ENCODE peak calls at places on chromosomes 6 and 20, in four cellular contexts. M, A, W and K are unnamed samples. For H3K9me3, the result is how much of the 10 kb centered on the place peaks cover.

GRCh38 chr6:131029661-131030297 is 33.3 kb downstream of the EPB41L2 start:
- DNase-seq in M (no peak), A (peak), W (no peak), K (no peak)

GRCh38 chr6:29517245-29517644 is 29.5 kb upstream of the MAS1L start:
- DNase-seq in M (no peak), A (no peak), W (no peak), K (no peak)

GRCh38 chr6:130674604-130675003 is 152.6 kb upstream of the SMLR1 start:
- DNase-seq in M (no peak), A (no peak), W (no peak), K (no peak)

GRCh38 chr6:15551798-15552197 is 111.0 kb downstream of the DTNBP1 start:
- DNase-seq in M (no peak), A (peak), W (no peak), K (no peak)

GRCh38 chr6:18053071-18053475 is 65.6 kb upstream of the KIF13A start:
- DNase-seq in M (no peak), A (no peak), W (peak), K (no peak)

GRCh38 chr20:7171911-7172310 is 404.4 kb downstream of the BMP2 start:
- DNase-seq in M (no peak), A (no peak), W (no peak), K (no peak)

GRCh38 chr6:143232849-143233248 is 172.2 kb downstream of the AIG1 start:
- DNase-seq in M (no peak), A (peak), W (peak), K (peak)

GRCh38 chr6:35759401-35759800 is 17.0 kb upstream of the CLPSL2 start:
- DNase-seq in M (no peak), A (no peak), W (no peak), K (no peak)

GRCh38 chr6:38040254-38040653 is 220.7 kb downstream of the ZFAND3 start:
- DNase-seq in M (no peak), A (no peak), W (no peak), K (no peak)

GRCh38 chr6:113433506-113433991 is 423.6 kb upstream of the MARCKS start:
- DNase-seq in M (no peak), A (no peak), W (peak), K (no peak)

GRCh38 chr20:36919715-36920333 is 31.7 kb downstream of the SAMHD1 start:
- DNase-seq in M (peak), A (peak), W (no peak), K (peak)

GRCh38 chr20:55139173-55139765 is 663.9 kb downstream of the DOK5 start:
- DNase-seq in M (no peak), A (no peak), W (no peak), K (no peak)

GRCh38 chr6:121437861-121438651 is 2.6 kb downstream of the GJA1 start:
- DNase-seq in M (no peak), A (peak), W (no peak), K (no peak)

GRCh38 chr6:3835055-3835731 is 14.0 kb upstream of the FAM50B start:
- DNase-seq in M (no peak), A (no peak), W (no peak), K (no peak)

GRCh38 chr6:46014511-46015118 is 1.0 kb downstream of the CLIC5 start:
- DNase-seq in M (peak), A (peak), W (peak), K (no peak)

GRCh38 chr20:38881806-38882440 is 44.3 kb upstream of the FAM83D start:
- DNase-seq in M (no peak), A (no peak), W (no peak), K (no peak)

GRCh38 chr20:11266571-11266970 is 592.8 kb upstream of the JAG1 start:
- DNase-seq in M (no peak), A (no peak), W (no peak), K (no peak)

GRCh38 chr6:47278545-47278944 is 31.2 kb downstream of the TNFRSF21 start:
- DNase-seq in M (no peak), A (no peak), W (no peak), K (peak)

GRCh38 chr6:46191961-46192360 is 21.2 kb upstream of the ENPP5 start:
- DNase-seq in M (no peak), A (no peak), W (no peak), K (no peak)

GRCh38 chr6:34465551-34466241 is at the start of gene PACSIN1:
- DNase-seq in M (no peak), A (peak), W (no peak), K (peak)

GRCh38 chr6:107506145-107506544 is 16.2 kb downstream of the SOBP start:
- DNase-seq in M (no peak), A (no peak), W (no peak), K (no peak)

GRCh38 chr6:86871681-86872080 is 65.6 kb upstream of the HTR1E start:
- DNase-seq in M (no peak), A (no peak), W (no peak), K (no peak)

GRCh38 chr20:12644481-12644880 is 364.3 kb upstream of the SPTLC3 start:
- DNase-seq in M (no peak), A (no peak), W (no peak), K (no peak)

GRCh38 chr6:131548441-131548840 is 24.6 kb upstream of the ARG1 start:
- DNase-seq in M (no peak), A (no peak), W (no peak), K (no peak)

GRCh38 chr20:56350842-56351241 is 7.9 kb upstream of the FAM210B start:
- DNase-seq in M (no peak), A (no peak), W (no peak), K (no peak)

GRCh38 chr20:19828233-19828632 is 70.2 kb downstream of the RIN2 start:
- DNase-seq in M (no peak), A (no peak), W (no peak), K (no peak)

GRCh38 chr20:38092260-38092857 is 58.8 kb downstream of the RPRD1B start:
- DNase-seq in M (no peak), A (no peak), W (no peak), K (no peak)

GRCh38 chr6:35804996-35805736 is at the start of gene LHFPL5:
- DNase-seq in M (no peak), A (peak), W (peak), K (peak)

GRCh38 chr6:81929828-81930227 is 177.3 kb upstream of the TENT5A start:
- DNase-seq in M (no peak), A (no peak), W (no peak), K (no peak)

GRCh38 chr6:98657764-98658163 is 176.6 kb upstream of the POU3F2 start:
- DNase-seq in M (no peak), A (peak), W (peak), K (no peak)

GRCh38 chr6:137496392-137496767 is 2.2 kb upstream of the OLIG3 start:
- DNase-seq in M (no peak), A (peak), W (no peak), K (no peak)

GRCh38 chr6:137494967-137495595 is 887 bp upstream of the OLIG3 start:
- DNase-seq in M (no peak), A (peak), W (no peak), K (no peak)

GRCh38 chr6:137496909-137497721 is 2.9 kb upstream of the OLIG3 start:
- DNase-seq in M (no peak), A (peak), W (no peak), K (no peak)

GRCh38 chr6:137494281-137494966 is at the start of gene OLIG3:
- DNase-seq in M (no peak), A (peak), W (no peak), K (no peak)

DNA sequence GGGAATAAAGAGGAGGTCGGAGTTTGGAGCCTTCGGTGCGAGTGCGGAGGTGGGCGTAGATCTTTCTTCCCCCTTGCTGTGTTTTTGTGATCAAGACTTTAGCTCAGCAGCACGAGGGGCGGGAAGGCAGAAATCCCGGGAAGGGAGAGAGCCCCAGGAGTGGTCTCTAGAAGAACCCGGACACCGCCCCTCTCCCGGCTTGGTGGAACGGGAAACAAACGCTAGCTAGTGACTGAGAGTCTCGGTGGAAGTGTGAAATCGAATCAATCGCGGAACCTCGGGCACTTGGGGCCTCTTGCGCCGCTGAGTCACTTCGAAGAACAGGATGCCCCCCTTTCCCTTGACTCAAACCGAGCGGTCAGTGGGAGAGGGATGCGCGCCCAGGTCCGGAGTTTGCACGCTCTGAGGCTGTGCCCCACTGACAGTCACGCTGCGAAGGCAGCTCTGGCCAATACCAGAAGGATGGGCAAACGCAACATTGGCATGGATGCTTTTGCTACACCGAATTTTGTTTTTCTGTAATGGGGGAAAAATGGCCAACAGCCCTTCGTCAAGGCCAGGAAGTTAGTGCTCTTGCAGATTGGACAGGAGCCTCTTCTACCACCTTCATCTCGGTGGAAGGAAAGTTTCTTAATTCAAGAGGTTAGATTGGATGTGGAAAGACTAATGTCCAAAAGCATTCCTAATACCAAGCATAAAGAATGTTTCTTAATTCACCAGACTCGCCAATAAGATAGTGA is 1.6 kb upstream of the OLIG3 start:
- DNase-seq in M (no peak), A (peak), W (no peak), K (no peak)
- H3K9me3 ChIP-seq in M (under half), A (under half), W (under half), K (under half)

GRCh38 chr20:44990957-44991356 is 24.6 kb downstream of the STK4 start:
- DNase-seq in M (no peak), A (no peak), W (no peak), K (no peak)
- H3K4me3 ChIP-seq in M (peak), A (no peak), W (peak), K (no peak)

DNA sequence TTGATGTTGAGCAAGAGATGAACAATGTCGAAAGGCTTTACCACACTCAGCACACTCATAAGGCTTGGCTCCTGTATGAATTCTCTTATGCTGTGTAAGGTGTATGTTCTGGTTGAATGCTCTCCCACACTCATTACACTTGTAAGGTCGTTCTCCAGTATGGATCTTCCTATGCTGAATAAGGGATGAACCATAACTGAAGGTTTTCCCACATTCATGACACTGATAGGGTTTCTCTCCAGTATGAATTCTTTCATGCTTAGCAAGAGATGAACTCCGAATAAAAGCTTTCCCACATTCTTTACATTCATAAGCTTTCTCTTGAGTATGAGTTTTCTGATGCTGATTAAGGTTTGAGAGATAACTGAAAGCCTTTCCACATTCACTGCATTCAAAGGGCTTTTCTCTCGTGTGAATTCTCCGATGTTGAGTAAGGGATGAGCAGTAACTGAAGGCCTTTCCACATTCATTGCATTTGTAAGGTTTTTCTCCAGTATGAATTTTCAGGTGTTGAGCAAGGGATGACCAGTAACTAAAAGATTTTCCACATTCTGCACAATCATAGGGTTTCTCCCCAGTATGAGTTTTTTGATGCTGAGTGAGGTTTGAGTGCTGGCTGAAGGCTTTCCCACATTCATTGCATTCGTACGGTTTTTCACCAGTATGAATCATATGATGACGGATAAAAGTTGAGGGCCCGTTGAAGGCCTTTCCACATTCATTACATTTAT is 21.1 kb downstream of the ZNF184 start:
- DNase-seq in M (no peak), A (no peak), W (no peak), K (no peak)
- H3K9me3 ChIP-seq in M (half or more), A (half or more), W (half or more), K (half or more)

GRCh38 chr6:97049254-97050004 is 124.9 kb downstream of the KLHL32 start:
- DNase-seq in M (no peak), A (no peak), W (no peak), K (no peak)
- H3K4me3 ChIP-seq in M (peak), A (no peak), W (no peak), K (no peak)

GRCh38 chr6:22808466-22808865 is 239.1 kb downstream of the HDGFL1 start:
- DNase-seq in M (no peak), A (no peak), W (no peak), K (no peak)
- H3K9me3 ChIP-seq in M (under half), A (under half), W (under half), K (under half)

DNA sequence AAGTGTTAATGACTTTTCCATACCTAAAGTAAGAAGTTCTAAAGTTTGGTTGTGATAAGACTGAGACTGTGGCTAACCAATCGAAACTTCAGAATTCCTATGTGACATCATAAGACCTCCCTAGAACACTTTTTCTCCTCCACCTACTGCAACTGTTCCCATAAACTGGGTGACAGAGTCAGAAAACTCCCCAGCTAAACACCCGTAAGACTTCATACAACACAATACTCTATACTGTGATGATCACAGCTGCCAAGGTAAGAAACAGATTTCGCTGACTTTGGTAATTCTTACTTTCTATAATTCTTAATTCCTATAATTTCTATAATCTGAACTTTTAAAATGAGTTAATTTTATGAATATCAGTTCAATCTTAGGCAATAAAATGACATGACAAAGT is at the start of gene PLN:
- DNase-seq in M (no peak), A (no peak), W (no peak), K (no peak)
- H3K4me3 ChIP-seq in M (no peak), A (no peak), W (no peak), K (no peak)

DNA sequence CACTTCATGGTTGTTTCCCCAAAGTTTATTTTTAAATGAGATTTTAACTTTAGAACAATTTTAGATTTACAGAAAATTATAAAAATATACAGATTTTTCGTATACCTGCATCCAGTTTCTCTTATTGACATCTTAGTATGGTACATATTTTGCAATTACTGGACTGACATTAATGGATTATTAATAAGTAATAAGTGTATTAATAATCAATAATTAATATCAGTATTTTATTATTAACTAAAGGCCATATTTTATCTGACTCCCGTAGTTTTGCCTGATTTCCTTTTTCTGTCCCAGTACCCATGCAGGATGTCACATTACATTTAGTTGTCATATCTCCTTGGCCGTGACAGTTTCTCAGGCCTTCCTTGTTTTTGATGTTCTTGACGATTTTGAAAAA is 307.0 kb downstream of the C6orf118 start:
- DNase-seq in M (no peak), A (no peak), W (no peak), K (no peak)
- H3K9me3 ChIP-seq in M (under half), A (under half), W (under half), K (under half)